ENCODE peak calls at places on chromosomes 5 and 9, in ten cellular contexts. U is endothelial cell of umbilical vein, A is Karpas-422, M is fibroblast of lung, H is H1, T is IMR-90, I is A549, B is mesendoderm, P is keratinocyte, G is neuronal stem cell. F is an unnamed sample.

GRCh38 chr5:109668237-109668636 is 21.5 kb upstream of the MAN2A1 start:
- DNase-seq in U (peak), A (no peak), M (no peak), H (no peak), T (no peak), I (no peak), B (no peak), P (no peak), G (no peak), F (no peak)

GRCh38 chr5:175867587-175868347 is 3.6 kb upstream of the CPLX2 start:
- DNase-seq in U (no peak), A (peak), M (no peak), H (peak), T (no peak), I (peak), B (peak), P (no peak), G (no peak), F (no peak)

GRCh38 chr9:3809724-3810123 is 283.9 kb upstream of the RFX3 start:
- DNase-seq in U (no peak), A (no peak), M (no peak), H (no peak), T (peak), I (no peak), B (no peak), P (peak), G (no peak), F (no peak)

GRCh38 chr9:129483467-129484324 is 137.2 kb downstream of the C9orf50 start:
- DNase-seq in U (peak), A (no peak), M (peak), H (no peak), T (peak), I (peak), B (peak), P (no peak), G (no peak), F (peak)

GRCh38 chr9:78515108-78515507 is 218.2 kb downstream of the PSAT1 start:
- DNase-seq in U (no peak), A (no peak), M (no peak), H (no peak), T (no peak), I (no peak), B (no peak), P (no peak), G (no peak), F (no peak)

GRCh38 chr5:171431251-171431777 is 11.9 kb downstream of the FGF18 start:
- DNase-seq in U (no peak), A (no peak), M (no peak), H (no peak), T (no peak), I (no peak), B (no peak), P (no peak), G (no peak), F (no peak)

GRCh38 chr9:32839013-32839442 is 55.7 kb downstream of the TMEM215 start:
- DNase-seq in U (no peak), A (peak), M (no peak), H (no peak), T (no peak), I (no peak), B (no peak), P (no peak), G (no peak), F (no peak)

GRCh38 chr5:133250527-133250926 is 198.7 kb downstream of the HSPA4 start:
- DNase-seq in U (no peak), A (no peak), M (no peak), H (no peak), T (no peak), I (no peak), B (no peak), P (no peak), G (no peak), F (no peak)

GRCh38 chr9:21585756-21586752 is 103.9 kb upstream of the IFNE start:
- DNase-seq in U (no peak), A (no peak), M (peak), H (no peak), T (no peak), I (no peak), B (no peak), P (no peak), G (no peak), F (no peak)

GRCh38 chr5:174337276-174338203 is 292.0 kb downstream of the NSG2 start:
- DNase-seq in U (no peak), A (no peak), M (no peak), H (no peak), T (no peak), I (no peak), B (peak), P (no peak), G (no peak), F (no peak)
- H3K4me3 ChIP-seq in U (no peak), A (no peak), M (no peak), H (no peak), T (no peak), I (no peak), B (no peak), P (no peak), G (no peak), F (no peak)

GRCh38 chr5:50702615-50703325 is 36.3 kb downstream of the PARP8 start:
- DNase-seq in U (no peak), A (no peak), M (no peak), H (no peak), T (no peak), I (no peak), B (no peak), P (no peak), G (no peak), F (no peak)
- H3K4me2 ChIP-seq in U (no peak), A (peak), M (no peak), H (no peak), T (no peak), I (no peak), B (no peak), P (no peak), G (no peak), F (no peak)

DNA sequence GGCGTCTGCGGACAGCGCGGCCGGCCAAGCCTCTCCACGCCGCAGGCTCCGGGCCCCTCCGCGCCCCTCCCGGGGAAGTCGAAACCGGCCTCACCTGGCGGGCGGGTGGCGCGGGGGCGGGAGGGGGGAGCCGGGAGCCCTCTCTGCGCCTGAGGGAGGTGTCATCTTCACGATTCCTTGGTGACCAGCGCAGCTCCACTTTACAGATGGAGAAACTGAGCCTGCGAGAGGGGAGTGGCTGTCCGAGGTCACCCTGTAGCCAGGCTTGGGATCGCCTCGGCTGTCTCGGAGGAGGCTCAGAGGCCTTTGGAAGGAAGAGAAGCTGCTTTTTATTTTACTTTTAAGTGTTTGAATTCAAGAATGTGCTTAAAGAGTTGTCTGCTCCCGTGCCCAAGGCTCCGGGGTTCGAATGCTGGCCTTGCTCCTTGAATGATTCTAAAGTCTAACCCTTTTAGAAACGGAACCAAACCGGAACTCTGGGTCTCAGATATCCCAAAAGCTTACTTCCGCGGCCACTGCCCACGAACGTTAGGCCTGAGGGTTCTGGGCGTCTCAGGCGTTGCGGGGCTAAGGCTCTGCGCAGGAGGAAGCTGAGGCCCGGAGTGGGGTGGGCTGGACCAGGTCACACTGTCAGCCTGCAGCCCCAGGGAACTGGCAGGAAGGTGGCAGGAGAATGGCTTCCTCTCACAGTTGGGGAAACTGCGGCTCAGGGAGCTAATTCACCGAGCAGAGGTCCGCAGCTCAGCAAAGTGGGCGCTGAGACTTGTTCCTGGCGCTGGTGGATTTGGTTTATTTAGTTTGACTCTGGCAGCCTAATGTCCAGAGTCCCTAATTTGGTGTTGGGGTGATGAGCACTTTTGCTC is 827 bp downstream of the SUSD3 start:
- DNase-seq in U (no peak), A (no peak), M (no peak), H (no peak), T (no peak), I (no peak), B (no peak), P (no peak), G (no peak), F (no peak)
- H3K4me3 ChIP-seq in U (no peak), A (peak), M (no peak), H (peak), T (peak), I (peak), B (no peak), P (no peak), G (no peak), F (peak)

GRCh38 chr9:133942206-133942975 is 49.7 kb downstream of the VAV2 start:
- DNase-seq in U (no peak), A (no peak), M (no peak), H (no peak), T (no peak), I (no peak), B (no peak), P (no peak), G (no peak), F (no peak)

GRCh38 chr9:133944746-133945135 is 47.4 kb downstream of the VAV2 start:
- DNase-seq in U (peak), A (no peak), M (peak), H (no peak), T (peak), I (no peak), B (no peak), P (peak), G (no peak), F (peak)

GRCh38 chr9:133943036-133943780 is 48.9 kb downstream of the VAV2 start:
- DNase-seq in U (no peak), A (no peak), M (no peak), H (no peak), T (no peak), I (no peak), B (no peak), P (no peak), G (no peak), F (no peak)

GRCh38 chr9:133945314-133945975 is 46.7 kb downstream of the VAV2 start:
- DNase-seq in U (no peak), A (peak), M (no peak), H (no peak), T (no peak), I (no peak), B (no peak), P (no peak), G (no peak), F (no peak)

GRCh38 chr9:133943781-133944745 is 48.1 kb downstream of the VAV2 start:
- DNase-seq in U (no peak), A (no peak), M (no peak), H (no peak), T (peak), I (no peak), B (no peak), P (no peak), G (peak), F (peak)
- H3K4me2 ChIP-seq in U (no peak), A (no peak), M (no peak), H (no peak), T (no peak), I (no peak), B (no peak), P (peak), G (no peak), F (peak)

GRCh38 chr9:97981828-97982164 is 1.3 kb upstream of the ANP32B start:
- DNase-seq in U (no peak), A (no peak), M (peak), H (no peak), T (no peak), I (no peak), B (no peak), P (no peak), G (no peak), F (no peak)
- H3K4me3 ChIP-seq in U (no peak), A (peak), M (no peak), H (no peak), T (no peak), I (peak), B (no peak), P (peak), G (peak), F (no peak)

GRCh38 chr9:135046156-135047025 is 41.1 kb upstream of the OLFM1 start:
- DNase-seq in U (no peak), A (no peak), M (no peak), H (no peak), T (no peak), I (no peak), B (no peak), P (no peak), G (no peak), F (no peak)

GRCh38 chr9:135043345-135043744 is 44.1 kb upstream of the OLFM1 start:
- DNase-seq in U (no peak), A (no peak), M (no peak), H (peak), T (no peak), I (no peak), B (no peak), P (no peak), G (no peak), F (no peak)

GRCh38 chr9:135047026-135047350 is 40.5 kb upstream of the OLFM1 start:
- DNase-seq in U (no peak), A (no peak), M (no peak), H (no peak), T (no peak), I (no peak), B (no peak), P (no peak), G (no peak), F (no peak)

GRCh38 chr9:135047521-135047920 is 39.9 kb upstream of the OLFM1 start:
- DNase-seq in U (no peak), A (no peak), M (no peak), H (no peak), T (no peak), I (no peak), B (no peak), P (no peak), G (no peak), F (no peak)

DNA sequence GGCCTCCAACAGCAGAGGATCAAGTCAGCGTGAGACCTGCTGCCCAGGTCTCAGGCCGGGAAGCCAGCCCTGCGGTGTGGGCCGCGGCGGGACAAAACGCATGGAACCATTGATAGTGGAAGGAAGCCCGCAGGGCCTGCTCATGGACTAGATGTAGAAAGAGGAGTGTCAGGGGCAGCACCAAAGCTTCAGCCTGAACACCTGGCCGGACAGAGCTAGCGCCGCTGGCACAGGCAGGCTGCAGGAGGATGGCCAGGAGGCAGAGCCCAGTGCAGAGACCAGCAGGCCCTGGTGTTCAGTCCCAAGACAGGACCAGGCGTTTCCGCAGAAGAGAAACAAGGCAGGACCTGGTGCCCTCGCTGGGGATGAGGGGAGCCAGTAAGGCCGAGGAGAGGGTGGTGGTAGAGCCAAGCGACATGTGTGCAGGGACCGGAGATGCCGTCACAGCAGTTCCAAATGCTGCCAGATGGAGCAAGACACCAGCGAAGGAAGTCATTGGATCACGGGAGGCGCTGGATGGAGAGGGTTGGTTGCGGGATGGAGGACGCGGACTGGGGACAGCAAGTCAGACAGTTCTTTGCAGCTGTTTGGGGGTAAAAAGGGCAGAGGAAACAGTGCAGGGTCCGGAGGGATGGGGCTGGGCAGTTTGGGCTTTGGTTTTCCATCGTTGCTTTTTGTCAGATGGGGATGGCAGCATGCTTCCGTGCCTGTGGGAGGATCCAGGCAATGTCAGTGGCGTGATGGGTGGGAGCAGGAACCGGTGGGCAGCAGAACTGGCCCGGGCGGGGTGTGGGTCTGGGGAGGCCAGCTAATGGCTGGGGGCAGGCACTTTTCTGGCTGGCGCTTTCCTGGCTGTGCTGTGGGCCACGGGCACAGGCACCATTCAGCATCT is 42.0 kb upstream of the OLFM1 start:
- DNase-seq in U (no peak), A (no peak), M (no peak), H (peak), T (no peak), I (no peak), B (no peak), P (no peak), G (no peak), F (no peak)
- H3K4me2 ChIP-seq in U (no peak), A (no peak), M (no peak), H (no peak), T (no peak), I (no peak), B (no peak), P (no peak), G (no peak), F (no peak)

GRCh38 chr9:122227576-122227903 is 1.2 kb downstream of the LHX6 start:
- DNase-seq in U (no peak), A (no peak), M (no peak), H (no peak), T (no peak), I (no peak), B (no peak), P (no peak), G (no peak), F (no peak)

GRCh38 chr9:122226758-122227575 is 1.8 kb downstream of the LHX6 start:
- DNase-seq in U (peak), A (no peak), M (no peak), H (peak), T (no peak), I (no peak), B (peak), P (no peak), G (no peak), F (no peak)

GRCh38 chr9:122225323-122226141 is 3.2 kb downstream of the LHX6 start:
- DNase-seq in U (no peak), A (no peak), M (no peak), H (peak), T (no peak), I (no peak), B (no peak), P (no peak), G (no peak), F (no peak)

GRCh38 chr9:122228191-122228905 is 409 bp downstream of the LHX6 start:
- DNase-seq in U (no peak), A (no peak), M (no peak), H (peak), T (no peak), I (no peak), B (peak), P (no peak), G (no peak), F (no peak)

DNA sequence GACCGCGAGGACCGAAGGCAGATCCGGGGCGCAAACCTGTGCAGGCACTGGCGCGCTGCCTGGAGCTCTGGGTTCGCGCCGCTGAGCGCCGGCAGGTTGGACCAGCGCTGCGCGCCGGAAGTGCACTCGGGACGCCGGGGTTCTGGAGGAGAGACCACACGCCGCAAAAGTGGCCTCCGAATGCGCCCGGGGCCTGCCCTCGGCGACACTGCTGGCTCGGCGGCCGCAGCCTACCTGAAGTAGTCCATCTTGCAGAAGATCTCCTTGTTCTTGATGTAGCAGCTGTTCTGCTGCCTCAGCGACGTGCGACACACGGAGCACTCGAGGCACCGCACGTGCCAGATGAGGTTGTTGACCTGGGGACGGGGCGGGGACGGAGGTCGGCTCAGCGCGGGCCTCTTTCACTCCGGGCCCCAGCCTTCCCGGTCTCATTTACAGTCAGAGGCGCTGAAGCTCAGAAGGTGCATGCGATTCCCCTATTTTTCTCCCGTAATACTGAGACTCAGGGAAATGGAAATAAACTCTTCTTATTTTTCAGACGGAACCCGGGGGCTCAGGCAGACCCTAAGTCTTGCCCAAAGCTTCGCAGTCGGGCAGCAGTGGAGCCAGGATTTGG is 2.5 kb downstream of the LHX6 start:
- DNase-seq in U (no peak), A (no peak), M (no peak), H (peak), T (no peak), I (no peak), B (peak), P (no peak), G (no peak), F (no peak)
- H3K4me3 ChIP-seq in U (no peak), A (no peak), M (no peak), H (peak), T (no peak), I (no peak), B (no peak), P (no peak), G (no peak), F (peak)

F was measured in astrocyte.